ENCODE peak calls at places on chromosome 15, in seven cellular contexts. D is fibroblast of lung; P is stimulated activated CD8-positive, alpha-beta memory T cell treated with anti-CD3 and anti-CD28 coated beads, Interleukin-15, amount 100 ng/mL, for 24 hours; K is NCI-H69; F is AG08396; W is pancreas; J is HFF-Myc. R is an unnamed sample.

GRCh38 chr15:52746162-52746721 is 43.9 kb downstream of the ONECUT1 start:
- DNase-seq in D (no peak), P (no peak), K (no peak), F (no peak), W (no peak), J (no peak), R (no peak)

GRCh38 chr15:74036271-74037170 is 42.0 kb downstream of the PML start:
- DNase-seq in D (peak), P (no peak), K (peak), F (peak), W (no peak), J (no peak), R (no peak)

GRCh38 chr15:28269097-28269496 is 52.9 kb downstream of the HERC2 start:
- DNase-seq in D (no peak), P (no peak), K (no peak), F (no peak), W (no peak), J (no peak), R (no peak)

GRCh38 chr15:83305696-83306291 is 21.3 kb upstream of the BNC1 start:
- DNase-seq in D (peak), P (no peak), K (no peak), F (no peak), W (no peak), J (no peak), R (no peak)

GRCh38 chr15:29141206-29141907 is 128.3 kb downstream of the NSMCE3 start:
- DNase-seq in D (peak), P (no peak), K (peak), F (no peak), W (no peak), J (no peak), R (peak)

GRCh38 chr15:72117448-72117697 is 577 bp downstream of the MYO9A start:
- DNase-seq in D (peak), P (peak), K (no peak), F (peak), W (no peak), J (no peak), R (peak)

GRCh38 chr15:78943692-78944091 is 1.2 kb downstream of the CTSH start:
- DNase-seq in D (peak), P (no peak), K (no peak), F (no peak), W (no peak), J (no peak), R (no peak)

GRCh38 chr15:51448592-51449494 is 107.4 kb downstream of the GLDN start:
- DNase-seq in D (no peak), P (no peak), K (no peak), F (no peak), W (no peak), J (no peak), R (no peak)

GRCh38 chr15:66707310-66708160 is 5.5 kb downstream of the SMAD6 start:
- DNase-seq in D (peak), P (no peak), K (peak), F (peak), W (peak), J (no peak), R (peak)

GRCh38 chr15:89396723-89397652 is 62.4 kb upstream of the POLG start:
- DNase-seq in D (no peak), P (no peak), K (no peak), F (no peak), W (no peak), J (no peak), R (no peak)

GRCh38 chr15:25693321-25694237 is 169.5 kb downstream of the ATP10A start:
- DNase-seq in D (peak), P (peak), K (no peak), F (peak), W (no peak), J (no peak), R (no peak)

GRCh38 chr15:53305554-53305953 is 453.9 kb downstream of the WDR72 start:
- DNase-seq in D (no peak), P (no peak), K (no peak), F (no peak), W (no peak), J (no peak), R (no peak)

GRCh38 chr15:70502576-70502975 is 260.8 kb downstream of the UACA start:
- DNase-seq in D (no peak), P (no peak), K (peak), F (no peak), W (no peak), J (no peak), R (no peak)

GRCh38 chr15:78035861-78036476 is 41.5 kb downstream of the TBC1D2B start:
- DNase-seq in D (no peak), P (no peak), K (no peak), F (no peak), W (no peak), J (no peak), R (no peak)

GRCh38 chr15:83365370-83365938 is 81.0 kb upstream of the BNC1 start:
- DNase-seq in D (peak), P (no peak), K (peak), F (peak), W (no peak), J (peak), R (no peak)

GRCh38 chr15:61915640-61916039 is 144.6 kb downstream of the VPS13C start:
- DNase-seq in D (no peak), P (no peak), K (no peak), F (no peak), W (no peak), J (no peak), R (no peak)

GRCh38 chr15:85771276-85771675 is 23.4 kb downstream of the KLHL25 start:
- DNase-seq in D (no peak), P (no peak), K (no peak), F (no peak), W (no peak), J (no peak), R (no peak)

GRCh38 chr15:28133281-28133680 is 34.2 kb upstream of the OCA2 start:
- DNase-seq in D (peak), P (no peak), K (no peak), F (no peak), W (no peak), J (no peak), R (no peak)

GRCh38 chr15:101064795-101065569 is 145.8 kb downstream of the LRRK1 start:
- DNase-seq in D (no peak), P (no peak), K (no peak), F (no peak), W (no peak), J (no peak), R (peak)

GRCh38 chr15:92884813-92885461 is 15.2 kb upstream of the CHD2 start:
- DNase-seq in D (no peak), P (no peak), K (peak), F (no peak), W (no peak), J (no peak), R (no peak)

GRCh38 chr15:82172506-82172905 is 90.0 kb downstream of the EFL1 start:
- DNase-seq in D (no peak), P (no peak), K (no peak), F (no peak), W (no peak), J (no peak), R (no peak)

GRCh38 chr15:64842099-64842940 is 605 bp downstream of the PLEKHO2 start:
- DNase-seq in D (peak), P (no peak), K (peak), F (no peak), W (no peak), J (no peak), R (no peak)

GRCh38 chr15:65092911-65093792 is 16.6 kb downstream of the KBTBD13 start:
- DNase-seq in D (no peak), P (no peak), K (no peak), F (no peak), W (no peak), J (no peak), R (no peak)

GRCh38 chr15:41888662-41889253 is 5.1 kb downstream of the SPTBN5 start:
- DNase-seq in D (no peak), P (no peak), K (no peak), F (no peak), W (no peak), J (no peak), R (no peak)

GRCh38 chr15:37793851-37794250 is 140.6 kb upstream of the TMCO5A start:
- DNase-seq in D (no peak), P (no peak), K (peak), F (no peak), W (no peak), J (no peak), R (no peak)